ENCODE peak calls at places on chromosomes 11 and 22, in eight cellular contexts. I is adrenal gland, S is HCT116, E is right lobe of liver, Q is A549, Y is testis, C is endothelial cell of umbilical vein, O is stomach. V is an unnamed sample.

GRCh38 chr11:94519478-94520084 is 7.3 kb downstream of the C11orf97 start:
- DNase-seq in S (peak; percentile 19), Q (peak; percentile 6), O (no peak), I (no peak), Y (no peak), E (no peak), C (peak; percentile 38), V (no peak)

GRCh38 chr11:109036011-109036410 is 371.1 kb downstream of the DDX10 start:
- DNase-seq in E (no peak), Q (no peak), O (no peak), Y (no peak), C (no peak), S (no peak), I (no peak), V (no peak)

GRCh38 chr11:92308366-92308765 is 83.7 kb downstream of the FAT3 start:
- DNase-seq in I (no peak), Y (no peak), O (no peak), C (no peak), Q (no peak), E (no peak), S (no peak), V (no peak)

GRCh38 chr11:57482782-57483569 is 22.6 kb downstream of the RTN4RL2 start:
- DNase-seq in I (no peak), E (no peak), C (peak; percentile 37), Y (peak; percentile 61), O (peak; percentile 44), S (no peak), Q (peak; percentile 72), V (no peak)

GRCh38 chr11:130858215-130858614 is 58.1 kb downstream of the SNX19 start:
- DNase-seq in O (no peak), Q (no peak), Y (no peak), E (no peak), S (peak; percentile 26), I (no peak), C (no peak), V (no peak)

GRCh38 chr11:89381094-89381493 is 110.1 kb downstream of the NOX4 start:
- DNase-seq in Q (no peak), O (no peak), C (peak; percentile 97), I (no peak), E (no peak), Y (no peak), S (no peak), V (peak; percentile 1)

GRCh38 chr11:124071622-124071948 is 30.5 kb upstream of the OR10G7 start:
- DNase-seq in Y (no peak), S (no peak), Q (no peak), I (no peak), O (no peak), E (no peak), C (no peak), V (no peak)

GRCh38 chr22:49951001-49951677 is 9.4 kb upstream of the PIM3 start:
- DNase-seq in O (peak; percentile 99), Y (no peak), I (no peak), E (no peak), C (no peak), Q (no peak), S (no peak), V (no peak)

GRCh38 chr11:2581151-2581930 is 118.5 kb downstream of the KCNQ1OT1 start:
- DNase-seq in Y (no peak), O (peak; percentile 19), Q (no peak), C (no peak), E (peak; percentile 34), S (no peak), I (peak; percentile 13), V (no peak)

GRCh38 chr11:11476971-11477645 is 124.1 kb upstream of the CSNK2A3 start:
- DNase-seq in E (no peak), S (no peak), Y (no peak), Q (no peak), I (no peak), O (no peak), C (no peak), V (no peak)

GRCh38 chr11:72224587-72225410 is at the start of gene INPPL1:
- DNase-seq in I (peak; percentile 68), O (peak; percentile 58), C (no peak), Q (no peak), E (no peak), Y (peak; percentile 76), S (no peak), V (no peak)

GRCh38 chr11:72222907-72223614 is 1.5 kb upstream of the INPPL1 start:
- DNase-seq in Y (peak; percentile 96), S (peak; percentile 76), C (peak; percentile 93), I (peak; percentile 95), Q (peak; percentile 53), E (peak; percentile 95), O (peak; percentile 96), V (peak; percentile 77)

GRCh38 chr11:72222106-72222891 is 2.3 kb upstream of the INPPL1 start:
- DNase-seq in I (no peak), C (no peak), S (no peak), Q (no peak), O (peak; percentile 18), Y (peak; percentile 13), E (no peak), V (no peak)

GRCh38 chr11:72225411-72225951 is 914 bp downstream of the INPPL1 start:
- DNase-seq in E (no peak), O (no peak), I (no peak), Q (no peak), C (no peak), Y (peak; percentile 16), S (no peak), V (no peak)

GRCh38 chr11:72223615-72224586 is 666 bp upstream of the INPPL1 start:
- DNase-seq in I (peak; percentile 69), O (peak; percentile 82), Q (no peak), Y (peak; percentile 76), S (peak; percentile 8), C (peak; percentile 74), E (peak; percentile 83), V (no peak)
- TF ChIP-seq POLR2A in I (no peak), O (no peak), Q (peak; percentile 39), Y (no peak), S (no peak), C (no peak), E (no peak), V (peak; percentile 40)

DNA sequence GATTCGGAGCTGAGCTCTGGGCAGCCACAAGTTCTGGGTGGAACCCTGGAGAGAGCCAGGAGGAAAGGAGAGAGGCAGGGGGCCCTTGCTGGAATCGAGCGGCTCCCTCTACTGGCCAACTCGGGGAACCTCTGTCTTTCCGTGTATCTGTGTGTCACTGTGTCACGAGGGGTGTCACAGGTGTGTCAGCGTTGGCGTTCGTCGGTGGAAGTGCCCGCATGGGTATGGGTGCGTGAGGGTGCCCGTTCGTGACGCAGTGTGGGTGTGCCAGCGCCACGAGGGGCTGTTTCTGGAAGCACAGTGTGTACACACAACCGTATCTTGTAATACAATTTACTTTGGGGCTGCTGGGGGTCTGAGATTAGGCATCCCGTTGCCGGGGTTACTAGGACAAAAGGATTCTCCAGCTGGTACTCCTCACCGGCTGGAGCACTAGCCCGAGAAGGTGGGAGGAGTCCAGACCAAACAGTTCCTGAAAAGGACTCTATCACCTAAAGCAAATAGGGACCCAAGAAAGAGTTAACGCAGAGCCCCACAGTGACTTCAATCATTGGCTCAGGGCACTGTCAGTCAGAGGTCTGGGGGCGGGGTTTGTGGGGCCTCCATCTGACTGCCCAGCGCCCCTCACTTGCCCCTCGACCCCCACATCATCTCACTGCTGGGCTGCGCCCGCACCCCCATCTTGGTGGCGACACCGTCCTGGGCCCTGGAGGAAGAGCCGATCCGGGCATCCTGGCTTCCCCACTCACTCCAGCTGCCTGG is 2.6 kb upstream of the BCL9L start:
- DNase-seq in Q (peak; percentile 91), I (peak; percentile 97), O (peak; percentile 94), S (peak; percentile 96), E (peak; percentile 92), Y (peak; percentile 96), C (peak; percentile 91), V (peak; percentile 90)
- TF ChIP-seq POLR2A in Q (no peak), I (peak; percentile 15), O (no peak), S (no peak), E (no peak), Y (no peak), C (no peak), V (no peak)

DNA sequence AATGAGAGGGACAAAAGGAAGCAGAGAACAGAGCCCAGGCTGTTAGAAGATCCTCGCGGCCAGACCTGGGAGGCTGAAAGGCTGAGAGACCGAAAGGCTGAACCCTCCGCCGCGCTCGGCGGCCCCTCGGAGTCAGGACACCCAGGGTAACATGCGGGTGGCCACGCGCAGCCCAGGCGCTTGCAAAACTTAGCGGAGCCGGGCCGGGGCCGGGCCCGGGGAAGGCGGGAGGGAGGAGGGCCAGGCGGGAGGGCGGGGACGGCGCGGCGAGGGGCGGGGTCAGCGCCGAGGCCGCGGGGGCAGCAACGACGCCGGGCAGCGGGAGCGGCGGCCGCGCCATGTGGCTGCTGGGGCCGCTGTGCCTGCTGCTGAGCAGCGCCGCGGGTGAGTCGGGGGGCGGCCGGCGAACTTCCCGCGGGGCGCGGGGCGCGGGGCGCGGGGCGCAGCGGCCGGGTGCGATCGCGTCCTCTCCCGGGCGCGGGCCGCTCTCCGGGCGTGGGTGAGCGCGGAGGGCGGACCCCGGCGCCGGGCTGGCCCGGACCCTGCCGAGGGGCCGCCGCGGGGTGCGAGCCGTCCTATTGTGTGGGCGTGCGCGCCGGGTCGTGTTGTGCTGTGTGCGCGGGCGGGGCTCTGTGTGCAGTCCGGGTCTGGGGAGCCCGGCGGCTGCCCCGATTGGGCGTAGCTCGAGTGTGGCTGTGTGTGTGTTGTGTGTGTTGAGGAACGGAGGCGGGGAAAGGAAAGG is at the start of gene LDLRAD3:
- DNase-seq in S (peak; percentile 37), Q (peak; percentile 70), C (peak; percentile 72), Y (peak; percentile 85), I (peak; percentile 82), E (peak; percentile 85), O (peak; percentile 70), V (peak; percentile 84)
- TF ChIP-seq POLR2A in S (peak; percentile 76), Q (peak; percentile 76), C (peak; percentile 54), Y (no peak), I (no peak), E (peak; percentile 15), O (no peak), V (peak; percentile 87)

GRCh38 chr11:120333801-120334200 is 2.4 kb upstream of the ARHGEF12 start:
- DNase-seq in I (no peak), O (no peak), Y (no peak), Q (no peak), S (no peak), E (no peak), C (no peak), V (no peak)

GRCh38 chr11:120335928-120336640 is at the start of gene ARHGEF12:
- DNase-seq in I (peak; percentile 96), E (peak; percentile 96), O (peak; percentile 96), C (peak; percentile 95), Y (peak; percentile 97), S (peak; percentile 93), Q (peak; percentile 84), V (peak; percentile 57)

GRCh38 chr11:120335596-120335927 is 651 bp upstream of the ARHGEF12 start:
- DNase-seq in E (no peak), O (peak; percentile 47), C (no peak), I (no peak), Y (no peak), Q (peak; percentile 13), S (no peak), V (no peak)

GRCh38 chr11:120334332-120334731 is 1.9 kb upstream of the ARHGEF12 start:
- DNase-seq in Q (no peak), S (no peak), I (no peak), C (no peak), Y (no peak), E (no peak), O (no peak), V (no peak)

DNA sequence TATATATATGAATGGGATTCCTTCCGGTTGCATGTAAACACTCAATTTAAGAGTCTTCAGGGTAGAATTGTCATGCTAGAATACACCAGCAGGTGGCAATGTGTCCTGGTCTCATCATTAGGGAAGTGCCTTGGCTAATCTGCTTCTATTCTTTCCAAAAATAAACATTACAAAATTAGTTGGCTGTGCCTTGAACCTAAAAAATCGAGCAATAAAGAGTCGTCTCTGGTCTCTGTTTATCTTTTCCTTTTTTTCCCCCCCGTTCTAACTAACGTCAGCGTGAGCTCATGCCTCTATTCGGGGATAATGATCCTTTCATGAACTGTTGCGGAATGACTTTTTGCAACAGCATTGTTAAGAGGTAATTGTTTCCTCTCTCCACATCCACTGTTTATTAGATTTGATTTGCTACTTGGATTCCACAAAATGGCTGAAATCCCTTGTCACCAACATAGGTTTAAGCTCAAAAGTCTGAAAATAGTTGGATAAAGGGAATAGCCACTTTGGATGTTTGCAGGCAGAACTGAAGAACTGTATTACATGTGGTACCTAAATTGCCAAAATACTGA is 1.2 kb upstream of the ARHGEF12 start:
- DNase-seq in Y (peak; percentile 84), Q (peak; percentile 40), I (peak; percentile 61), C (peak; percentile 91), S (no peak), O (peak; percentile 64), E (no peak), V (peak; percentile 23)
- TF ChIP-seq POLR2A in Y (no peak), Q (no peak), I (no peak), C (no peak), S (no peak), O (no peak), E (peak; percentile 50), V (no peak)

V was measured in H54.